ENCODE peak calls at places on chromosomes 12 and 14, in four cellular contexts. P is bronchial epithelial cell, O is A549, N is testis. Z is an unnamed sample.

GRCh38 chr14:59189822-59190368 is 1.4 kb downstream of the DAAM1 start:
- DNase-seq in P (peak; percentile 77), O (peak; percentile 90), N (peak; percentile 96), Z (peak; percentile 90)

GRCh38 chr12:109464642-109465351 is 12.3 kb downstream of the KCTD10 start:
- DNase-seq in P (no peak), O (no peak), N (no peak), Z (peak; percentile 45)

GRCh38 chr12:106743270-106743988 is 31.1 kb upstream of the RIC8B start:
- DNase-seq in P (no peak), O (no peak), N (no peak), Z (no peak)

GRCh38 chr14:44081146-44081545 is 425.9 kb downstream of the FSCB start:
- DNase-seq in P (no peak), O (no peak), N (no peak), Z (no peak)

GRCh38 chr14:52954346-52955214 is 3.7 kb upstream of the FERMT2 start:
- DNase-seq in P (no peak), O (no peak), N (no peak), Z (no peak)

GRCh38 chr12:54229624-54230212 is 40.9 kb upstream of the SMUG1 start:
- DNase-seq in P (peak; percentile 98), O (peak; percentile 66), N (no peak), Z (peak; percentile 100)

GRCh38 chr12:21971344-21971743 is 30.1 kb upstream of the ABCC9 start:
- DNase-seq in P (no peak), O (no peak), N (no peak), Z (no peak)

GRCh38 chr14:102013669-102014200 is 49.4 kb downstream of the DYNC1H1 start:
- DNase-seq in P (no peak), O (no peak), N (no peak), Z (peak; percentile 22)

GRCh38 chr12:14885718-14886201 is at the start of gene MGP:
- DNase-seq in P (no peak), O (no peak), N (peak; percentile 30), Z (peak; percentile 75)

GRCh38 chr12:51374346-51374745 is 16.9 kb downstream of the GALNT6 start:
- DNase-seq in P (no peak), O (no peak), N (no peak), Z (peak; percentile 15)

GRCh38 chr12:117490130-117490529 is 128.7 kb upstream of the NOS1 start:
- DNase-seq in P (no peak), O (no peak), N (no peak), Z (no peak)

GRCh38 chr14:64796369-64796768 is 83.3 kb downstream of the SPTB start:
- DNase-seq in P (no peak), O (no peak), N (no peak), Z (no peak)

GRCh38 chr14:64801046-64801445 is 78.7 kb downstream of the SPTB start:
- DNase-seq in P (no peak), O (no peak), N (no peak), Z (no peak)

GRCh38 chr14:64799555-64799954 is 80.2 kb downstream of the SPTB start:
- DNase-seq in P (no peak), O (no peak), N (no peak), Z (no peak)

GRCh38 chr14:64801800-64802199 is 77.9 kb downstream of the SPTB start:
- DNase-seq in P (no peak), O (peak; percentile 48), N (peak; percentile 20), Z (peak; percentile 25)

DNA sequence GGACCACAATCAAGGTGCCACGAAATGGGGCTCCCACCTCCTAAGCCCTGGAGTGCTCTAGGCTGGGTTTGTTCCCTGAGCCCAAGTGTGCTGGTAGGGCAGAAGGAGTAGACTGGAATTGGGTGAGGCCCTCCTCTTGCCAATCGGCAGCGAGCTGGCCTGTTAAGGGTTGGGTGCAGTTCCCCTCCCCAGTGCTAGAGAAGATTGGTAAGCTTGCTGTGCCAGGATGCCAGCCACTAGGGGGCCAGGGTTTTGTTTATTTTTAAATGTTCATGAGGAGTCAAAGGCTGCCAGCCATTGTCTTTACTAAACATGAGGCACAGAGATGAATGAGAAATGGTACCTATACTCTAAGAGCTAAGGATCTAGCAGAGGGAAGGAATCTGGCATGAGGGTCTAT is 79.7 kb downstream of the SPTB start:
- DNase-seq in P (peak; percentile 46), O (peak; percentile 53), N (peak; percentile 49), Z (peak; percentile 29)
- TF ChIP-seq CTCF in P (peak; percentile 70), O (peak; percentile 55), N (peak; percentile 45), Z (peak; percentile 49)

DNA sequence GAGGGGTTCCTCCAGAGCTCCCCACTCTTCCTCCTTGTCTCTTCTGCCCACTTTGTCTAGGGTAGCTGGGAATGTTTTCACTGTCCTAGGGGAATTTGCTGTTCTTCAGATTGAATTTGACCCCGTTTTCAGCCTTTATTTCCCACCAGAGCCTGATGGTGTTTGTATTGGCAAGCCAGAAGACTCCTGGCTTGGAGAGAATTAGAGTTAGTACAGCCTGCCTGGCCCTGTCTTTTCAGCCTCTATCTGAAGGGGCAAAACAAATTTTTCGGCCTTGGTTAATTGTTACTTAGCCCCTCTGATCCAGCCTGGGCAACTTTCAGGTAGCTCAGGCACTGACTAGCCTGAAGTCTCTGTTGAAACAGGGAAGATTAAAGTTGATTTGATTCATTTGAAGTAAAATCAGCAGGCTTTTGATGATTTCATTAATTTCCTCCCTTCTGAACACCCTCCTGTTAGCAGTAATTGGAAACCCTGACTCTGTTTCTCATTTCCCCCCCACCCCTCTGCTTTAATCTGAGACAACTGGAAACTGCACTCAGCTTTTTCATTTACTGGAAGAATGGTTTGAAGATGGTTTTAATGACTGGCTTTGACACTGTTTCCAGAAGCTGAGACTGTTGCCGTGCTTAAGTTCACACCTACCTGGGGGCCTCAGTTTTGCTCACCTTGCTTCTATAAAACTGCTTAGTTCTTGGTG is 63.3 kb downstream of the SUSD6 start:
- DNase-seq in P (no peak), O (no peak), N (no peak), Z (no peak)
- H3K4me3 ChIP-seq in P (no peak overlapping the region), O (no peak overlapping the region), N (no peak overlapping the region), Z (no peak overlapping the region)

DNA sequence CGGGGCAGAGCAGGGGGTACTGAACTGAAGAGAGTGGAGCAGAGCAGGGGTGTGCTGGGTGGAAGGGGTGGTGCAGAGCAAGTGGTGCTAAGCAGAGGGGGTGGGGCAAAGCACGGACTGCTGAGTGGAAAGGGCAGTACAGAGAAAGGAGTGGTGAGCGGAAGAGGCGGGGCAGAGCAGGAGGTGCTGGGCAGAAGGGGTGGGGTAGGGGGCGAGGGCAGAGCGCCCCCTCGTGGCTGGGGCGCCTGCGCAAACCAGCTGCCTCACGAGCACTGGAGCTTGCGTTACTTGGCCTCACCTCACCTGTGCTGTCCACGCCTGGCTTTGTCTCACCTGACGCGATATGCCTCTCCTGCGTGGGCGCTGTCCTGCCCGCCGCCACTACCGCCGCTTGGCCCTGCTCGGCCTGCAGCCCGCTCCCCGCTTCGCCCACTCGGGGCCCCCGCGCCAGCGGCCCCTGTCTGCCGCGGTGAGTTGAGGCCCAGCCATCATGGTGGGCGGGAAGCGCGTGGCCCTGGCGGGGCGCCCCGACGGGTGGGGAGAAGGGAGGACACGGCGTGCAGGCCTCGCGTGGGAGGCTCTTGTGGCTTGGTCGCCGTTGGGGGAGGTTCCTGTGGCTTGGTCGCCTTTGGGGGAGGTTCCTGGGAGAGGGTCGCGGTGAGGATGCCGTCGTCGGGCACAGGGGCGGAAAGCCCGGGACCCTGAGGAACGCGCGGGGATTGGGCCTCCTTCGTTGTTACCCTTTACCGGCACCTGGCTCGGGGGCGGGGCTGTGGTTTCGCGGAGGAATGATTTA is at the start of gene COX8C:
- DNase-seq in P (no peak), O (no peak), N (peak; percentile 69), Z (no peak)
- TF ChIP-seq CTCF in P (no peak), O (no peak), N (no peak), Z (no peak)

GRCh38 chr14:87153901-87154300 is 839.1 kb downstream of the GALC start:
- DNase-seq in P (no peak), O (no peak), N (no peak), Z (no peak)

GRCh38 chr14:87149583-87150354 is 843.2 kb downstream of the GALC start:
- DNase-seq in P (peak; percentile 12), O (no peak), N (no peak), Z (peak; percentile 80)

GRCh38 chr14:87152701-87153100 is 840.3 kb downstream of the GALC start:
- DNase-seq in P (no peak), O (no peak), N (no peak), Z (no peak)

GRCh38 chr14:87153391-87153790 is 839.6 kb downstream of the GALC start:
- DNase-seq in P (no peak), O (no peak), N (no peak), Z (no peak)

DNA sequence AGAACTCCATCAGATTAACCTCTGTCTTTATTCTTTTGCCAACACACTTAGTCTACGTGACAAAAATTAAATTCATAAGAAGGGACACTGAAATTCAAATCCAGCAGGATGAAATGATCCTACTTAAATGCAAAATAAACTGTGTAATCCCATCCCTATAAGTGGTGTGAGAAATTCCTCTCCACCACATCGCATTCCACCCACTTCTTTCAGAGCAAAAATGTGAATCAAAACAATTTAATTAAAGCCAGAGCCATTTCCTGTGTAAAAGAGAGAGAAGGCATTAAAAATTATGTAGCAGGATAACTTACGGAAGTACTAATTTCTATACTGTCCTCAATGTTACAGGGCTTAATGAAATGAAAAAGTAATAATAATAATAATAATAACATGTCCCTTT is 844.3 kb downstream of the GALC start:
- DNase-seq in P (no peak), O (no peak), N (no peak), Z (peak; percentile 34)
- H3K4me3 ChIP-seq in P (no peak overlapping the region), O (no peak overlapping the region), N (no peak overlapping the region), Z (no peak overlapping the region)